ENCODE peak calls at places on chromosome 15, in eight cellular contexts. B is heart left ventricle; O is SJSA1; M is PC-9; L is A673; T is CD4-positive, alpha-beta memory T cell; P is adrenal gland; I is CD8-positive, alpha-beta T cell. A is an unnamed sample.

GRCh38 chr15:85423256-85423655 is 42.9 kb downstream of the AKAP13 start:
- DNase-seq in I (no peak), L (no peak), O (no peak), P (no peak), T (no peak), B (no peak), M (no peak), A (no peak)

GRCh38 chr15:25860885-25861866 is 2.0 kb downstream of the ATP10A start:
- DNase-seq in T (peak; percentile 45), O (no peak), L (no peak), I (peak; percentile 81), P (no peak), B (no peak), M (no peak), A (no peak)

GRCh38 chr15:93985925-93986324 is 245.4 kb upstream of the MCTP2 start:
- DNase-seq in P (no peak), T (no peak), M (no peak), O (no peak), B (no peak), I (no peak), L (no peak), A (no peak)

GRCh38 chr15:63212050-63212973 is 22.9 kb downstream of the RAB8B start:
- DNase-seq in T (peak; percentile 24), M (peak; percentile 20), P (no peak), B (no peak), L (peak; percentile 56), I (no peak), O (no peak), A (no peak)

GRCh38 chr15:41501191-41501917 is 7.7 kb downstream of the ITPKA start:
- DNase-seq in M (no peak), L (peak; percentile 89), P (no peak), I (peak; percentile 60), T (no peak), O (no peak), B (peak; percentile 56), A (no peak)

GRCh38 chr15:69795601-69796000 is 302.1 kb downstream of the TLE3 start:
- DNase-seq in O (peak; percentile 31), P (no peak), B (no peak), M (no peak), I (peak; percentile 40), L (no peak), T (no peak), A (no peak)

GRCh38 chr15:90609254-90610185 is 79.8 kb downstream of the CRTC3 start:
- DNase-seq in O (no peak), P (no peak), B (no peak), I (no peak), L (no peak), T (no peak), M (no peak), A (no peak)

GRCh38 chr15:60003243-60004018 is 680 bp upstream of the FOXB1 start:
- DNase-seq in O (no peak), M (no peak), P (no peak), T (no peak), I (no peak), B (no peak), L (no peak), A (no peak)

GRCh38 chr15:37594431-37594830 is 340.0 kb upstream of the TMCO5A start:
- DNase-seq in I (no peak), O (no peak), B (no peak), M (no peak), T (no peak), P (no peak), L (no peak), A (no peak)

GRCh38 chr15:61820212-61820611 is 240.0 kb downstream of the VPS13C start:
- DNase-seq in T (no peak), M (no peak), L (no peak), P (no peak), I (no peak), O (peak; percentile 11), B (no peak), A (no peak)

GRCh38 chr15:61155741-61156700 is 73.1 kb downstream of the RORA start:
- DNase-seq in B (no peak), I (no peak), M (no peak), O (no peak), P (peak; percentile 35), L (peak; percentile 92), T (no peak), A (no peak)

GRCh38 chr15:61629269-61629668 is 400.2 kb upstream of the RORA start:
- DNase-seq in L (no peak), O (no peak), B (no peak), P (no peak), M (no peak), I (no peak), T (no peak), A (no peak)

GRCh38 chr15:41115652-41116115 is 396 bp downstream of the INO80 start:
- DNase-seq in M (peak; percentile 52), O (peak; percentile 47), P (peak; percentile 69), L (peak; percentile 76), T (peak; percentile 68), I (peak; percentile 75), B (no peak), A (peak; percentile 90)

GRCh38 chr15:90035095-90035834 is 34.1 kb downstream of the ZNF710 start:
- DNase-seq in B (peak; percentile 75), M (peak; percentile 88), P (peak; percentile 74), L (no peak), I (no peak), O (no peak), T (no peak), A (no peak)

GRCh38 chr15:31552482-31553099 is 226.0 kb downstream of the KLF13 start:
- DNase-seq in T (no peak), P (no peak), M (peak; percentile 2), O (no peak), I (no peak), L (no peak), B (no peak), A (no peak)

GRCh38 chr15:69156726-69157381 is 3.6 kb upstream of the GLCE start:
- DNase-seq in T (no peak), L (no peak), B (no peak), O (no peak), M (no peak), I (no peak), P (no peak), A (no peak)

GRCh38 chr15:69997701-69998273 is 99.9 kb downstream of the TLE3 start:
- DNase-seq in M (peak; percentile 94), B (no peak), T (no peak), O (no peak), P (no peak), L (peak; percentile 39), I (no peak), A (no peak)

GRCh38 chr15:25708391-25708790 is 154.7 kb downstream of the ATP10A start:
- DNase-seq in I (no peak), P (no peak), M (no peak), L (no peak), B (no peak), O (no peak), T (no peak), A (no peak)

GRCh38 chr15:67178569-67179210 is 75.8 kb downstream of the AAGAB start:
- DNase-seq in M (peak; percentile 77), O (peak; percentile 93), T (no peak), I (no peak), L (no peak), B (no peak), P (no peak), A (no peak)

GRCh38 chr15:38705421-38706219 is 141.0 kb upstream of the RASGRP1 start:
- DNase-seq in I (no peak), L (no peak), P (no peak), T (no peak), O (no peak), B (no peak), M (no peak), A (no peak)

GRCh38 chr15:65885668-65886218 is 16.5 kb downstream of the RAB11A start:
- DNase-seq in T (no peak), I (no peak), M (no peak), B (no peak), O (no peak), L (no peak), P (no peak), A (no peak)
- H3K4me1 ChIP-seq in T (peaks cover 76% of the 10 kb centered on the region), I (peaks cover 65% of the 10 kb centered on the region), M (no peaks in the 10 kb centered on the region), B (peaks cover 4% of the 10 kb centered on the region), O (no peaks in the 10 kb centered on the region), L (peaks cover 17% of the 10 kb centered on the region), P (peaks cover 30% of the 10 kb centered on the region), A (peaks cover 9% of the 10 kb centered on the region)

DNA sequence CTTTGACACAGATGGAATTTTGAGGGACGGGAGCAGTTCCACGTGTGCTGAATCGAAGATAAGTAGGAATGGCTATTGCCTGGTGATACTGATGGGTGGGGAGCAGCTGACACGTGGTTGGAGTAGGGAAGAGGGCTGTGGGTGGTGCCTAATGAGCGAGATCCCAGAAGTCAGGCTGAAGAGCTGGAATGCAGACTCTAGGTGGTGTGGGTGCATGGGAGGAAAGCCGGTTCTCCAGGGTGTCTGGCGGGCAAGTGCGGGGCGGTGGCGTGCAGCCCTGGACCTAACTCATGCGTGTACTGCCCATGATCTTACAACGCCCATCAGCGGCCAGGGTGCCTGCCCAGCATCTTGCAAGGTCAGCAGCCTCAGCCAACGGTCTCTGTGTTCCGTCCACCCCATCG is 63.1 kb downstream of the ARNT2 start:
- DNase-seq in O (no peak), B (no peak), I (no peak), P (no peak), M (no peak), L (no peak), T (no peak), A (no peak)
- H3K27ac ChIP-seq in O (no peak overlapping the region), B (no peak overlapping the region), I (no peak overlapping the region), P (no peak overlapping the region), M (no peak overlapping the region), L (no peak overlapping the region), T (no peak overlapping the region), A (no peak overlapping the region)

DNA sequence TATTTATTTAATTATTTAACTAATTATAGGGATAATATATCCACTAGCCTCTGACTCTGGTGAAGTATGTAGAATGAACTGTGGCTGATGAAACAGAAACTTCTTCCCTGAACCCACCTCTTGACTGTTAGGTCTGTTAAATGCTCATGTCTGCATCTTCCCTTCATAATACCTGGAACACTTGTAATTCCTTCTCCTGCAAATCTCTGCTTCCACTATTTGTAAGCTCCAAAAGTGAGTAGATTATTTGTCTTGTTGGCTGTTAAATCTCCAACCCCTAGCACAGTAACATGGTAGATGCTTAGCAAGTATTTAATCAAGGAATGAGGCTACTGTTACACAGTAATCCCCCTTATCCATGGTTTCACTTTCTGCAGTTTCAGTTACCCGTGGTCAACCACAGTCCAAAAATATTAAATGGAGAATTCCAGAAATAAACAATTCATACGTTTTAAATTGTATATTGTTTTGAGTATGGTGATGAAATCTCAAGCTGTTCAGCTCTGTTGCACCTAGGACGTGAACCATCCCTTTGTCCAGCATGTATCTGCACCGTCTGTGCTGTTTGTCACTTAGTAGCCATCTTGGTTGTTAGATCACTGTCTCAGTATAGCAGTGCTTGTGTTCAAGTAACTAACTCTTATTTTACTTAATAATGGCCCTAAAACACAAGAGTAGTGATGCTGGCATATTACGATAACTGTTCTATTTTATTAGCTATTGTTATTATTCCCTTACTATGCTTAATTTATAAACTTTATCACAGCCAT is 5.7 kb downstream of the TTBK2 start:
- DNase-seq in I (no peak), B (no peak), T (no peak), P (no peak), M (no peak), L (no peak), O (no peak), A (no peak)
- H3K4me3 ChIP-seq in I (no peak overlapping the region), B (peak overlapping the region; percentile 4), T (no peak overlapping the region), P (no peak overlapping the region), M (no peak overlapping the region), L (no peak overlapping the region), O (peak overlapping the region; percentile 31), A (no peak overlapping the region)

DNA sequence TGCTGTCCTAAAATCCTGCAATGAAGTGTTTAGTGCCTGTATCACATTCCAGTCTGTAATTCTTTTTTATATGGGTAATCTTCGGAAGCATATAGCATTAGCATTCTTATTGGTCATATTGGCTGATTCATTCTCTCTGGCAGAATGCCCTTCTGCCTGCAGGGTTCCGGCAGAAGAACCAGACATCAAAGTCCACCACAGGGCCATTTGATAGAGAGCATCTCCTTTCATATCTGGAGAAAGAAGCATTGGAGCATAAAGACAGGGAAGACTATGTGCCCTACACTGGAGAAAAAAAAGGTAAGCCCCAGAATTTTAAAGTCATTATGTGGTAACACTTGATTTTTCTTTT is 39.6 kb downstream of the TMOD3 start:
- DNase-seq in B (no peak), T (no peak), P (peak; percentile 34), M (peak; percentile 69), I (no peak), L (peak; percentile 83), O (peak; percentile 61), A (no peak)
- H3K4me1 ChIP-seq in B (peaks cover 6% of the 10 kb centered on the region), T (no peaks in the 10 kb centered on the region), P (peaks cover 7% of the 10 kb centered on the region), M (peaks cover 42% of the 10 kb centered on the region), I (no peaks in the 10 kb centered on the region), L (peaks cover 20% of the 10 kb centered on the region), O (peaks cover 53% of the 10 kb centered on the region), A (peaks cover 23% of the 10 kb centered on the region)